ENCODE peak calls at places on chromosome 19, in ten cellular contexts. N, V, B, L, I, D, E, K, P and H are unnamed samples.

GRCh38 chr19:10111405-10111811 is at the start of gene P2RY11:
- DNase-seq in N (no peak), V (no peak), B (no peak), L (no peak), I (no peak), D (no peak), E (no peak), K (no peak), P (peak), H (no peak)

GRCh38 chr19:16355293-16356043 is 30.8 kb downstream of the KLF2 start:
- DNase-seq in N (no peak), V (no peak), B (no peak), L (no peak), I (no peak), D (no peak), E (no peak), K (no peak), P (no peak), H (no peak)

GRCh38 chr19:38691938-38692457 is 44.5 kb downstream of the ACTN4 start:
- DNase-seq in N (peak), V (no peak), B (peak), L (peak), I (peak), D (no peak), E (peak), K (no peak), P (no peak), H (no peak)

GRCh38 chr19:44817725-44818469 is 9.0 kb downstream of the BCAM start:
- DNase-seq in N (no peak), V (no peak), B (no peak), L (no peak), I (no peak), D (no peak), E (no peak), K (no peak), P (no peak), H (no peak)

GRCh38 chr19:46859637-46860124 is 1.1 kb upstream of the ARHGAP35 start:
- DNase-seq in N (peak), V (peak), B (no peak), L (peak), I (no peak), D (peak), E (no peak), K (no peak), P (peak), H (peak)

GRCh38 chr19:23817519-23817918 is 58.8 kb upstream of the ZNF681 start:
- DNase-seq in N (peak), V (no peak), B (no peak), L (peak), I (no peak), D (peak), E (no peak), K (no peak), P (no peak), H (no peak)

GRCh38 chr19:14997981-14998380 is 18.3 kb upstream of the SLC1A6 start:
- DNase-seq in N (no peak), V (no peak), B (no peak), L (no peak), I (no peak), D (no peak), E (no peak), K (no peak), P (no peak), H (no peak)

GRCh38 chr19:3369337-3370213 is 3.2 kb downstream of the NFIC start:
- DNase-seq in N (peak), V (no peak), B (peak), L (peak), I (no peak), D (peak), E (no peak), K (no peak), P (peak), H (no peak)

GRCh38 chr19:2325261-2326046 is 2.9 kb downstream of the LSM7 start:
- DNase-seq in N (no peak), V (no peak), B (no peak), L (no peak), I (no peak), D (no peak), E (no peak), K (no peak), P (no peak), H (no peak)

GRCh38 chr19:15418112-15418587 is 638 bp downstream of the AKAP8L start:
- DNase-seq in N (peak), V (no peak), B (no peak), L (peak), I (no peak), D (no peak), E (no peak), K (no peak), P (no peak), H (no peak)

GRCh38 chr19:13329766-13330165 is 176.5 kb downstream of the CACNA1A start:
- DNase-seq in N (no peak), V (no peak), B (no peak), L (no peak), I (no peak), D (no peak), E (no peak), K (no peak), P (no peak), H (no peak)

GRCh38 chr19:18274303-18274775 is at the start of gene IQCN:
- DNase-seq in N (peak), V (no peak), B (peak), L (peak), I (no peak), D (peak), E (no peak), K (no peak), P (no peak), H (no peak)

GRCh38 chr19:16262618-16263017 is 62.0 kb upstream of the KLF2 start:
- DNase-seq in N (peak), V (no peak), B (no peak), L (no peak), I (no peak), D (peak), E (no peak), K (no peak), P (no peak), H (no peak)

GRCh38 chr19:16118489-16119033 is 6.9 kb downstream of the RAB8A start:
- DNase-seq in N (no peak), V (no peak), B (no peak), L (no peak), I (no peak), D (peak), E (no peak), K (no peak), P (peak), H (no peak)

GRCh38 chr19:3459322-3459881 is 20.9 kb downstream of the SMIM24 start:
- DNase-seq in N (peak), V (peak), B (peak), L (peak), I (peak), D (peak), E (peak), K (peak), P (peak), H (peak)

GRCh38 chr19:7673995-7674667 is 2.8 kb upstream of the MCEMP1 start:
- DNase-seq in N (peak), V (no peak), B (peak), L (peak), I (no peak), D (peak), E (no peak), K (no peak), P (peak), H (no peak)

GRCh38 chr19:18519962-18520847 is 1.7 kb downstream of the ELL start:
- DNase-seq in N (peak), V (no peak), B (peak), L (peak), I (peak), D (peak), E (peak), K (peak), P (peak), H (peak)

GRCh38 chr19:10988921-10989320 is 28.1 kb downstream of the SMARCA4 start:
- DNase-seq in N (no peak), V (no peak), B (no peak), L (no peak), I (no peak), D (no peak), E (no peak), K (no peak), P (no peak), H (no peak)

GRCh38 chr19:16025108-16026101 is 50.9 kb upstream of the TPM4 start:
- DNase-seq in N (peak), V (no peak), B (peak), L (peak), I (peak), D (peak), E (peak), K (peak), P (peak), H (no peak)

GRCh38 chr19:6011794-6012193 is 33.9 kb upstream of the RANBP3 start:
- DNase-seq in N (no peak), V (no peak), B (no peak), L (no peak), I (no peak), D (no peak), E (no peak), K (no peak), P (no peak), H (no peak)

GRCh38 chr19:19385900-19386339 is 19.6 kb upstream of the GATAD2A start:
- DNase-seq in N (no peak), V (peak), B (no peak), L (no peak), I (no peak), D (no peak), E (no peak), K (no peak), P (no peak), H (no peak)

DNA sequence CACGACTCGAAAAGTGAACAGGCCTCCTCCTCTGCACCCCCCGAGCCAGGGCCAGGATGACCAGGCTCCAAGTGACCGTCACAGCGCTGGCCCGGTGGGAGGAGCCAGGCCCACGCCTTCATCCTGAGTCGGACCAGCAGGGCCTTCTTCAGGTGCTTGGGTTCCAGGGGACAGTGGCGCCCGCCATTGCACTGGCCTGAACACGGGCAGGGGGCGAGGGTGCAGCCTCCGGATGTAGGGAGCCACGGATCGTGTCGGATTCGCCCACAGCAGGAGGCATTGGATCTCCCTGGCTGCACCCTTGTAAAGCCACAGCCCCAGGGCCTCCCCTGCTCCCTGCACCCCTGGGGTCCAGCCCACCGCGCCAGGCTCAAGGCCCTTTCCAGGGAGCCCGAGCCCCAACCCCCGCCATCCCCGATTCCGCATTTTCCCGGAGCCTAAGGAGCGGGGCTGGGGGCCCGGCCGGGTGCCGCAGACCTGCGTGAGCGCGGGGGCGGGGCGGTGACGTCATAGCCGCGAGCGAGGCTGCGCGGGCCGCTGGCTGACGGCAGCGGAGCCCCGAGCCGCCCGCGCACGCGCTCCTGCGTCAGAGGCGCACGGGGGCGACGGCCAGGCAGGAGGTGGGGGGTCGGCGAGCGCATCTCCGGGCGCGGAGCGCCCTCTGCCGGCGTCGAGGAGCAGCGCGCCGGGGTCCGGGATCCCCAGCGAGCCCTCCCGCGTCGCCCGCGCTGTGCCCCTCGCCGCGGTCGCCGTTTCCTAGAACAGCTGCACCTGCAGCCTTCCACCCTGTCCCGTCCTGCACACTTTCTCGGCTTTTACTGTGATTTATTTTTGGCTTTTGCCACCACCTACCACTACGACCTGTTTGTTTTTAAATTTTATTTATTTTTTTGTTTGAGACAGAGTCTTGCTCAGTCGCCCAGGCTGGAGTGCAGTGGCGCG is 1.5 kb upstream of the ATP5F1D start:
- DNase-seq in N (peak), V (peak), B (peak), L (peak), I (no peak), D (peak), E (peak), K (no peak), P (peak), H (peak)
- TF ChIP-seq CTCF in N (peak), V (peak), B (peak), L (peak), I (peak), D (peak), E (peak), K (peak), P (peak), H (peak)

GRCh38 chr19:39845621-39846175 is 481 bp downstream of the FBL start:
- DNase-seq in N (no peak), V (no peak), B (no peak), L (peak), I (no peak), D (no peak), E (no peak), K (no peak), P (peak), H (no peak)
- TF ChIP-seq CTCF in N (no peak), V (no peak), B (no peak), L (no peak), I (peak), D (no peak), E (peak), K (peak), P (no peak), H (no peak)

DNA sequence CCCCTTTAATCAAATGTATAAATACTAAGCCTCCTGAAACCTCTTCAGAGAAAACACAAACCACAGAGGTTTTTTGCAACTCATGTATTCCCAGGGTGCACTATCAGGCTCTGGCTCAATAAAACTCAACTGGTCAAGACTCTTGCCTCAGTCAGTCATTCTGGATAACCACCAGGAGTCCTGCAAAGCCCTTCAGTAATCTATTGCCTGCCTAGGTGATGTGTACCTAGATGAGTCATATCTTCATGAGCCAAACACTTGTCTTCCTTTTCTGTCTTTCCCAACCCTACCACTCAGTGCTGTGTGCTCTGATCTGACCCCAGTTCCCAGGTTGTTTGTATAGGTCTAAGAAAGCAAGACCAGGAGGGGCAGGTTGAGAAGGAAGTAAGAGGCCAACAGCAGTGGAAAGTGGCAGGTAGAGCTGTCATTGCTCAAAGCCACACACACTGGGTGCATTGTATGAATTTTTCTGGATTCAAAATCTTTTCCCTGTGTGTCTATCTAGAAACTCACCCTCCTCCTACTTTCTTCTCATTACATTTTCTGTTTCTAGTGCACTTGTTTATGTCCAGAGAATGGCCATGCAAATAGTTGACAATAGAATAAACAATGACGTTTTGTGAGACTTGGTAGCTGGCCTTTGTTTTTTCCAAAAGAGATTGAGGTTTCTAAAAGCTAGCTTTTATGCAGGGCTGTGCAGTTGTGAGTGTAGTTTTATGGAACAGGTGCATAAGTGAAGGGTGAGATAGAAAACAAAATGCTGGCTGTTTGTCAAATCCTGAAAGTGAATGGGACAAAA is 48.1 kb downstream of the PSG1 start:
- DNase-seq in N (no peak), V (no peak), B (no peak), L (peak), I (peak), D (no peak), E (no peak), K (no peak), P (no peak), H (no peak)
- TF ChIP-seq CTCF in N (no peak), V (no peak), B (no peak), L (peak), I (no peak), D (no peak), E (no peak), K (no peak), P (no peak), H (no peak)

DNA sequence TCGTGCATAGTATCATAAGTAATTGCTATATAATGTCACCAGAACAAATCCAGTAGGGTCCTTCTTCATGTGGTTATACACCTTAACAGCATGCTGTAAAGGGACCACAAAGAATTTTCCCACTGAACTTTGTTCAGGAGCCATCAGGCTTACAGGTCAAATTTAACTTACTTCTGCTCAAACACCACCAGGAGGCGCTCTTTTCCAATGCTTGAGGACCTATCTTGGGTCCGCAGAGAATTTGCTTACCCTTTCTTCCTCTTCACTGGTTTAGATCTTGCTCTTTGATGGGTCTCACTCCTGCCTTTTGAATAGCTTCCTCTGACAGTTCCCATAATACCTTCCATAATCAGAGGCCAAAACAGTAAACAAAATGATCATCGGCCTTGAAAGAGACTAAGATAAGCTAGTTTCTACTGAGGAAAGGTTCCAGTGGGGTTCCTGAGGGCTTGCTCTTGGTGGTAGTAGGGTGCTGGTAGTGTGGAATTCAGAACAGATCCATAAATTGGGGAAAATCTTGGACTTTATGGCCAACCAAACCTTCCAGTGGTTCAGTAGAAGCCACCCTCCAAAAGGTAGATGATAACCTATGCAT is 37.4 kb downstream of the SCGB2B2 start:
- DNase-seq in N (peak), V (no peak), B (no peak), L (peak), I (peak), D (peak), E (peak), K (peak), P (no peak), H (no peak)
- TF ChIP-seq CTCF in N (peak), V (peak), B (peak), L (peak), I (peak), D (peak), E (peak), K (peak), P (peak), H (no peak)

GRCh38 chr19:55212447-55212846 is 3.1 kb upstream of the PTPRH start:
- DNase-seq in N (peak), V (no peak), B (no peak), L (peak), I (no peak), D (no peak), E (no peak), K (no peak), P (no peak), H (no peak)
- TF ChIP-seq CTCF in N (no peak), V (no peak), B (no peak), L (no peak), I (no peak), D (no peak), E (no peak), K (no peak), P (peak), H (no peak)

DNA sequence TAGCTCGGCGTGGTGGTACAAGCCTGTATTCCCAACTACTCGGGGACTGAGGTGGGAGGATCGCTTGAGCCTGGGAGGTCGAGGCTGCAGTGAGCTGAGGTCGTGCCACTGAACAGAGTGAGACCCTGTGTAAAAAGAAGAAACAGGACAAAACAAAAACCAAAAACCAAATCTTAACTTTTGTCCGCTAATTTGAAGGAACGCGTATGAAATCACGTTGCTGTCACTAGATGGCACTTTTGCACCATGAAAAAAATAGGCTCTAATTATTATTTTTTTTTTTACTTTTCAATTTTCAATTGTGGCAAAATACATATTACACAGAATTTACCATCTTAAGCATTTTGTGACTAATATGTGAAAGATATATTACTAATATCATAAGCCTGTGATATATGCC is 17.6 kb upstream of the ZNF835 start:
- DNase-seq in N (no peak), V (no peak), B (no peak), L (no peak), I (no peak), D (no peak), E (no peak), K (no peak), P (no peak), H (no peak)
- TF ChIP-seq CTCF in N (no peak), V (no peak), B (no peak), L (no peak), I (no peak), D (no peak), E (no peak), K (no peak), P (no peak), H (no peak)